ENCODE peak calls at places on chromosomes 6 and 20, in seven cellular contexts. T is SJCRH30, R is IMR-90, N is GM12865, S is psoas muscle, C is cardiac fibroblast, M is fibroblast of mammary gland. O is an unnamed sample.

GRCh38 chr6:158321960-158322359 is 9.7 kb downstream of the TULP4 start:
- DNase-seq in T (no peak), R (peak), N (no peak), S (no peak), C (peak), M (peak), O (peak)

GRCh38 chr20:50284811-50285375 is 94.3 kb downstream of the CEBPB start:
- DNase-seq in T (peak), R (no peak), N (peak), S (peak), C (peak), M (no peak), O (no peak)

GRCh38 chr20:23659989-23660837 is 22.5 kb upstream of the CST3 start:
- DNase-seq in T (peak), R (peak), N (no peak), S (no peak), C (peak), M (peak), O (no peak)

GRCh38 chr20:4702562-4703280 is 19.0 kb upstream of the PRND start:
- DNase-seq in T (no peak), R (no peak), N (no peak), S (no peak), C (no peak), M (no peak), O (no peak)

GRCh38 chr6:12614468-12614867 is 102.1 kb upstream of the PHACTR1 start:
- DNase-seq in T (no peak), R (peak), N (no peak), S (no peak), C (peak), M (no peak), O (no peak)

GRCh38 chr6:72933216-72933615 is 292.1 kb downstream of the KHDC1L start:
- DNase-seq in T (no peak), R (no peak), N (no peak), S (no peak), C (no peak), M (no peak), O (no peak)

GRCh38 chr6:44657201-44657824 is 269.8 kb downstream of the CDC5L start:
- DNase-seq in T (peak), R (peak), N (no peak), S (no peak), C (peak), M (no peak), O (no peak)

GRCh38 chr6:108737594-108738546 is 110.4 kb upstream of the ARMC2 start:
- DNase-seq in T (peak), R (peak), N (peak), S (no peak), C (peak), M (peak), O (peak)

GRCh38 chr6:168397011-168397410 is 44.0 kb upstream of the SMOC2 start:
- DNase-seq in T (no peak), R (no peak), N (no peak), S (no peak), C (no peak), M (no peak), O (no peak)

GRCh38 chr20:38460040-38460623 is 12.5 kb upstream of the RALGAPB start:
- DNase-seq in T (peak), R (peak), N (no peak), S (no peak), C (peak), M (peak), O (peak)

GRCh38 chr6:9233686-9234085 is 798.3 kb upstream of the SLC35B3 start:
- DNase-seq in T (no peak), R (no peak), N (no peak), S (no peak), C (no peak), M (no peak), O (no peak)

GRCh38 chr6:34057790-34058189 is 88.1 kb downstream of the GRM4 start:
- DNase-seq in T (no peak), R (no peak), N (no peak), S (no peak), C (no peak), M (no peak), O (no peak)

GRCh38 chr6:13486679-13487121 is 700 bp downstream of the GFOD1 start:
- DNase-seq in T (peak), R (peak), N (peak), S (peak), C (peak), M (peak), O (no peak)

GRCh38 chr6:81683928-81684327 is 68.6 kb downstream of the TENT5A start:
- DNase-seq in T (no peak), R (peak), N (no peak), S (no peak), C (no peak), M (peak), O (no peak)

GRCh38 chr20:32580194-32580593 is 4.9 kb downstream of the NOL4L start:
- DNase-seq in T (no peak), R (no peak), N (no peak), S (no peak), C (no peak), M (no peak), O (no peak)

GRCh38 chr6:169235286-169235685 is 18.4 kb downstream of the THBS2 start:
- DNase-seq in T (no peak), R (no peak), N (no peak), S (no peak), C (no peak), M (no peak), O (no peak)

GRCh38 chr6:51720327-51720726 is 367.1 kb downstream of the PKHD1 start:
- DNase-seq in T (no peak), R (no peak), N (no peak), S (no peak), C (no peak), M (no peak), O (no peak)

GRCh38 chr20:21190866-21191265 is 65.0 kb downstream of the KIZ start:
- DNase-seq in T (peak), R (no peak), N (no peak), S (no peak), C (no peak), M (no peak), O (no peak)

GRCh38 chr6:169263836-169264608 is 10.4 kb upstream of the THBS2 start:
- DNase-seq in T (peak), R (peak), N (no peak), S (no peak), C (peak), M (peak), O (peak)

GRCh38 chr6:475341-475740 is 83.8 kb downstream of the IRF4 start:
- DNase-seq in T (no peak), R (no peak), N (no peak), S (no peak), C (no peak), M (no peak), O (no peak)

GRCh38 chr6:106116125-106116524 is 30.0 kb downstream of the PRDM1 start:
- DNase-seq in T (no peak), R (peak), N (no peak), S (no peak), C (peak), M (no peak), O (no peak)

GRCh38 chr20:16052406-16052805 is 520.8 kb downstream of the KIF16B start:
- DNase-seq in T (no peak), R (no peak), N (no peak), S (no peak), C (no peak), M (no peak), O (no peak)

GRCh38 chr6:53284901-53285300 is 63.8 kb downstream of the ELOVL5 start:
- DNase-seq in T (no peak), R (no peak), N (peak), S (no peak), C (no peak), M (no peak), O (no peak)

GRCh38 chr20:6485376-6485775 is 282.1 kb upstream of the BMP2 start:
- DNase-seq in T (no peak), R (no peak), N (no peak), S (no peak), C (no peak), M (no peak), O (no peak)

GRCh38 chr6:67666177-67666964 is 968.7 kb upstream of the ADGRB3 start:
- DNase-seq in T (no peak), R (no peak), N (no peak), S (no peak), C (no peak), M (no peak), O (no peak)

GRCh38 chr6:142886431-142887170 is 58.4 kb downstream of the HIVEP2 start:
- DNase-seq in T (no peak), R (peak), N (peak), S (no peak), C (peak), M (peak), O (no peak)

GRCh38 chr20:19692685-19693119 is 65.4 kb upstream of the RIN2 start:
- DNase-seq in T (peak), R (peak), N (peak), S (peak), C (peak), M (peak), O (no peak)

GRCh38 chr6:167103041-167103816 is 19.7 kb upstream of the CCR6 start:
- DNase-seq in T (no peak), R (no peak), N (peak), S (no peak), C (no peak), M (no peak), O (no peak)

GRCh38 chr6:814378-815347 is 121.7 kb upstream of the EXOC2 start:
- DNase-seq in T (no peak), R (no peak), N (no peak), S (no peak), C (no peak), M (no peak), O (no peak)

GRCh38 chr6:139853302-139853992 is 479.0 kb upstream of the CITED2 start:
- DNase-seq in T (no peak), R (peak), N (no peak), S (no peak), C (peak), M (no peak), O (peak)

GRCh38 chr6:109079981-109080380 is 14.7 kb downstream of the SESN1 start:
- DNase-seq in T (no peak), R (no peak), N (no peak), S (peak), C (peak), M (no peak), O (no peak)

GRCh38 chr6:87574237-87574636 is 15.6 kb downstream of the RARS2 start:
- DNase-seq in T (no peak), R (no peak), N (no peak), S (no peak), C (no peak), M (no peak), O (no peak)

GRCh38 chr6:41071501-41071922 is 644 bp downstream of the OARD1 start:
- DNase-seq in T (no peak), R (peak), N (peak), S (no peak), C (no peak), M (no peak), O (no peak)

GRCh38 chr6:30683137-30683979 is 3.1 kb downstream of the PPP1R18 start:
- DNase-seq in T (no peak), R (no peak), N (no peak), S (peak), C (peak), M (no peak), O (no peak)

GRCh38 chr6:4780360-4780812 is 4.2 kb downstream of the CDYL start:
- DNase-seq in T (no peak), R (peak), N (no peak), S (no peak), C (peak), M (peak), O (no peak)

GRCh38 chr6:168219167-168219566 is 100.4 kb downstream of the DACT2 start:
- DNase-seq in T (no peak), R (no peak), N (no peak), S (peak), C (peak), M (peak), O (peak)

GRCh38 chr6:155143610-155144106 is 120.2 kb upstream of the CLDN20 start:
- DNase-seq in T (no peak), R (no peak), N (no peak), S (no peak), C (peak), M (no peak), O (no peak)
- H3K4me3 ChIP-seq in T (no peak), R (peak), N (peak), S (peak), C (peak), M (no peak), O (peak)

DNA sequence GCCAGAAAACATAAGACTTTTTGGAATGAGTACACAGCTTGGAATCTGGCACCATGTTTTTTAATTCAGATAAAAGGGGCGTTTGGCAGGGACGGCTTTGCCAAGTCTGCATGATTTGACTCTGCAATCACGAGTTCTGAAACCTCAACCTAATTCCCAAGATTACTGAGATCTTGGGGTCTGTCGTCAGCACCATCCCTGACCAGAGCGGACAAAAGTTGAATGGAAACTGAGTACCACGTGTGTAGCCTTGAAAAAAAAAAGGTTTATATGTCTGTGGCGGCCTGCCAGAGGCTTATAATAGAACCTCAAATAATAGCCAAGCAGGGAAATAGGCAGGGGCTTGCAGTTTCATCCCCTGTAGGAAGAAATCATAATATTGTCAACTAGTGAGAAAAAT is 119.0 kb upstream of the ARID1B start:
- DNase-seq in T (peak), R (peak), N (no peak), S (no peak), C (peak), M (peak), O (peak)
- H3K4me3 ChIP-seq in T (no peak), R (no peak), N (no peak), S (peak), C (peak), M (no peak), O (no peak)

GRCh38 chr6:36884610-36885009 is 1.1 kb upstream of the C6orf89 start:
- DNase-seq in T (no peak), R (no peak), N (no peak), S (no peak), C (no peak), M (no peak), O (no peak)
- H3K4me3 ChIP-seq in T (no peak), R (no peak), N (no peak), S (no peak), C (no peak), M (no peak), O (no peak)

GRCh38 chr20:43916073-43916874 is 1.6 kb downstream of the TOX2 start:
- DNase-seq in T (peak), R (no peak), N (no peak), S (no peak), C (peak), M (no peak), O (no peak)
- H3K4me3 ChIP-seq in T (peak), R (peak), N (peak), S (peak), C (peak), M (peak), O (peak)